ENCODE peak calls at places on chromosomes 13 and 19, in four cellular contexts. F is OCI-LY7, H is cardiac fibroblast, T is DMS153. V is an unnamed sample.

GRCh38 chr13:101512650-101513049 is 60.2 kb downstream of the ITGBL1 start:
- DNase-seq in F (no peak), H (peak), T (no peak), V (peak)

GRCh38 chr13:39106216-39106995 is 68.2 kb downstream of the NHLRC3 start:
- DNase-seq in F (no peak), H (no peak), T (peak), V (no peak)

GRCh38 chr19:54154603-54155345 is 4.7 kb downstream of the LENG1 start:
- DNase-seq in F (no peak), H (no peak), T (no peak), V (peak)

GRCh38 chr13:50080856-50081105 is 65.5 kb downstream of the KCNRG start:
- DNase-seq in F (no peak), H (peak), T (no peak), V (peak)

GRCh38 chr19:37966211-37967072 is 59.4 kb downstream of the SIPA1L3 start:
- DNase-seq in F (no peak), H (no peak), T (no peak), V (peak)

GRCh38 chr19:54388803-54389144 is 24.0 kb upstream of the LAIR1 start:
- DNase-seq in F (no peak), H (no peak), T (no peak), V (no peak)

GRCh38 chr19:46661735-46662592 is 982 bp upstream of the DACT3 start:
- DNase-seq in F (peak), H (peak), T (peak), V (peak)

GRCh38 chr13:40319699-40320586 is 346.5 kb downstream of the FOXO1 start:
- DNase-seq in F (no peak), H (no peak), T (no peak), V (no peak)

GRCh38 chr13:79776538-79776937 is 295.6 kb downstream of the NDFIP2 start:
- DNase-seq in F (no peak), H (no peak), T (no peak), V (no peak)

GRCh38 chr19:29785955-29786589 is 25.7 kb upstream of the CCNE1 start:
- DNase-seq in F (peak), H (no peak), T (no peak), V (no peak)

GRCh38 chr13:114125589-114125988 is 6.8 kb downstream of the RASA3 start:
- DNase-seq in F (no peak), H (no peak), T (no peak), V (no peak)

GRCh38 chr19:30391554-30392551 is 19.7 kb downstream of the ZNF536 start:
- DNase-seq in F (no peak), H (no peak), T (no peak), V (peak)

GRCh38 chr19:18514800-18515682 is 6.8 kb downstream of the ELL start:
- DNase-seq in F (no peak), H (peak), T (peak), V (peak)

GRCh38 chr13:41603917-41604316 is 146.6 kb downstream of the RGCC start:
- DNase-seq in F (no peak), H (peak), T (no peak), V (peak)